ENCODE peak calls at places on chromosomes 12 and 14, in six cellular contexts. One of them, this sample, is unnamed.

GRCh38 chr14:33737446-33737845 is 213.4 kb downstream of the EGLN3 start:
- DNase-seq in transverse colon: no peak
- DNase-seq in A549: no peak
- DNase-seq in body of pancreas: no peak
- DNase-seq in HCT116: no peak
- DNase-seq in lower leg skin: no peak
- DNase-seq in this sample: no peak

GRCh38 chr12:120214626-120215356 is 13.9 kb upstream of the RPLP0 start:
- DNase-seq in transverse colon: no peak
- DNase-seq in A549: no peak
- DNase-seq in body of pancreas: no peak
- DNase-seq in HCT116: no peak
- DNase-seq in lower leg skin: no peak
- DNase-seq in this sample: no peak

GRCh38 chr12:75239987-75240386 is 30.3 kb upstream of the KCNC2 start:
- DNase-seq in transverse colon: no peak
- DNase-seq in A549: no peak
- DNase-seq in body of pancreas: no peak
- DNase-seq in HCT116: no peak
- DNase-seq in lower leg skin: no peak
- DNase-seq in this sample: no peak

GRCh38 chr14:61154606-61155005 is 126.5 kb downstream of the TMEM30B start:
- DNase-seq in transverse colon: no peak
- DNase-seq in A549: no peak
- DNase-seq in body of pancreas: no peak
- DNase-seq in HCT116: no peak
- DNase-seq in lower leg skin: no peak
- DNase-seq in this sample: no peak

GRCh38 chr14:104395276-104395675 is 184.3 kb upstream of the C14orf180 start:
- DNase-seq in transverse colon: no peak
- DNase-seq in A549: no peak
- DNase-seq in body of pancreas: no peak
- DNase-seq in HCT116: no peak
- DNase-seq in lower leg skin: no peak
- DNase-seq in this sample: no peak

GRCh38 chr14:105854600-105855245 is 328.3 kb downstream of the TMEM121 start:
- DNase-seq in transverse colon: peak
- DNase-seq in A549: no peak
- DNase-seq in body of pancreas: no peak
- DNase-seq in HCT116: no peak
- DNase-seq in lower leg skin: no peak
- DNase-seq in this sample: no peak

GRCh38 chr14:76462330-76462729 is 86.4 kb downstream of the ESRRB start:
- DNase-seq in transverse colon: no peak
- DNase-seq in A549: no peak
- DNase-seq in body of pancreas: no peak
- DNase-seq in HCT116: no peak
- DNase-seq in lower leg skin: no peak
- DNase-seq in this sample: no peak

GRCh38 chr12:53725824-53726223 is 1.4 kb downstream of the CALCOCO1 start:
- DNase-seq in transverse colon: peak
- DNase-seq in A549: no peak
- DNase-seq in body of pancreas: no peak
- DNase-seq in HCT116: no peak
- DNase-seq in lower leg skin: no peak
- DNase-seq in this sample: no peak

GRCh38 chr12:63040526-63041220 is 105.7 kb upstream of the PPM1H start:
- DNase-seq in transverse colon: no peak
- DNase-seq in A549: no peak
- DNase-seq in body of pancreas: no peak
- DNase-seq in HCT116: no peak
- DNase-seq in lower leg skin: no peak
- DNase-seq in this sample: no peak

GRCh38 chr14:71004481-71004880 is 97.2 kb downstream of the PCNX1 start:
- DNase-seq in transverse colon: no peak
- DNase-seq in A549: no peak
- DNase-seq in body of pancreas: no peak
- DNase-seq in HCT116: no peak
- DNase-seq in lower leg skin: no peak
- DNase-seq in this sample: no peak

GRCh38 chr12:87378526-87378925 is 650.7 kb downstream of the C12orf50 start:
- DNase-seq in transverse colon: no peak
- DNase-seq in A549: no peak
- DNase-seq in body of pancreas: no peak
- DNase-seq in HCT116: no peak
- DNase-seq in lower leg skin: no peak
- DNase-seq in this sample: no peak

GRCh38 chr12:93572712-93573551 is 457 bp downstream of the SOCS2 start:
- DNase-seq in transverse colon: peak
- DNase-seq in A549: no peak
- DNase-seq in body of pancreas: peak
- DNase-seq in HCT116: no peak
- DNase-seq in lower leg skin: no peak
- DNase-seq in this sample: peak

GRCh38 chr14:24212924-24213865 is at the start of gene CHMP4A:
- DNase-seq in transverse colon: peak
- DNase-seq in A549: peak
- DNase-seq in body of pancreas: peak
- DNase-seq in HCT116: peak
- DNase-seq in lower leg skin: peak
- DNase-seq in this sample: peak

GRCh38 chr14:24213866-24214652 is 771 bp upstream of the CHMP4A start:
- DNase-seq in transverse colon: no peak
- DNase-seq in A549: no peak
- DNase-seq in body of pancreas: no peak
- DNase-seq in HCT116: no peak
- DNase-seq in lower leg skin: no peak
- DNase-seq in this sample: peak

GRCh38 chr14:24216345-24216699 is 456 bp upstream of the MDP1 start:
- DNase-seq in transverse colon: no peak
- DNase-seq in A549: no peak
- DNase-seq in body of pancreas: no peak
- DNase-seq in HCT116: no peak
- DNase-seq in lower leg skin: no peak
- DNase-seq in this sample: no peak

GRCh38 chr14:24219080-24219479 is 3.2 kb upstream of the MDP1 start:
- DNase-seq in transverse colon: no peak
- DNase-seq in A549: no peak
- DNase-seq in body of pancreas: no peak
- DNase-seq in HCT116: no peak
- DNase-seq in lower leg skin: no peak
- DNase-seq in this sample: no peak

GRCh38 chr14:24215495-24216344 is at the start of gene MDP1:
- DNase-seq in transverse colon: peak
- DNase-seq in A549: peak
- DNase-seq in body of pancreas: peak
- DNase-seq in HCT116: peak
- DNase-seq in lower leg skin: peak
- DNase-seq in this sample: peak
- TF ChIP-seq POLR2A in transverse colon: peak
- TF ChIP-seq POLR2A in A549: peak
- TF ChIP-seq POLR2A in body of pancreas: peak
- TF ChIP-seq POLR2A in HCT116: peak
- TF ChIP-seq POLR2A in lower leg skin: no peak
- TF ChIP-seq POLR2A in this sample: peak

DNA sequence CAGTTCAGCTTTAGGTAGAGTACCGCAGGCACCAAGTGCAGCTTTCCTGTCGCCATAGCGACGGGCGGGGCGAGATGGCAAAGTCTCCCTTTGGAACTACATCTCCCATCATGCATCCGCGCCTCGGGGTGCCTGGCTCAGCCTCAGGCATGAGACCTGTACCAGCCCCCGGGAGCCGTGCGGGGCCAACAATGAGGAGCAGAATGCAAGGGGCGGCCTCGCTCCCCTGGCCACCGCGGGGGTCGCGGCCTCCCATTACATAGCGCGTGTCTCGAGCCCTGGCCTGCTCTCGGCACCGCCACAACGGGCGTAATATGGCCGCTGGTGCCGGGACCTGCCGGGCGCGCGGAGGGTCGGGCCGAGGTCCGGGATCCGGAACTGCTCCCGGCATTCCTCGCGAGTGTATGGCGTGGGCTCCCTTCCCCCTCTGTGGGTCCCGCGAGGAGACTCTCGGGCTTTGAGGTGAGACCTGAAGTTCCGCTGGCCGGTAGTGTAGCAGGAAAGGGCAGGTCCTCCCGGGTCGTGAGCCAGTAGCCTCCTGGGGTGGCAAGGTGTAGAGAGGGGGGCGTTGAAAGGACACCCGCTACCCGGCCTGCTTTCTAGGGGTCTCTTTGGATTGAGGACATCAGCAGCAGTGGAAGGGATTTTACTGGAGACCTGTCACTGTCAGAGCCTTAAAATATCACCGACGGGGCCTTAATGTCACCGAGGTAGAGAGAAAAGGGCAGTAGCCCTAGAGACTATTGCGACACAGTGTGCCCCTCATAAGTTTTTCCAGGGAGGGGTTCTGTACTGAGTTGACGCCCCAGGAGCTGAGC is at the start of gene THTPA:
- DNase-seq in transverse colon: peak
- DNase-seq in A549: peak
- DNase-seq in body of pancreas: peak
- DNase-seq in HCT116: peak
- DNase-seq in lower leg skin: peak
- DNase-seq in this sample: peak
- TF ChIP-seq POLR2A in transverse colon: peak
- TF ChIP-seq POLR2A in A549: peak
- TF ChIP-seq POLR2A in body of pancreas: peak
- TF ChIP-seq POLR2A in HCT116: peak
- TF ChIP-seq POLR2A in lower leg skin: no peak
- TF ChIP-seq POLR2A in this sample: peak

GRCh38 chr12:1716215-1716862 is 25.5 kb downstream of the ADIPOR2 start:
- DNase-seq in transverse colon: no peak
- DNase-seq in A549: no peak
- DNase-seq in body of pancreas: no peak
- DNase-seq in HCT116: no peak
- DNase-seq in lower leg skin: no peak
- DNase-seq in this sample: no peak
- TF ChIP-seq POLR2A in transverse colon: no peak
- TF ChIP-seq POLR2A in A549: no peak
- TF ChIP-seq POLR2A in body of pancreas: no peak
- TF ChIP-seq POLR2A in HCT116: no peak
- TF ChIP-seq POLR2A in lower leg skin: no peak
- TF ChIP-seq POLR2A in this sample: no peak

GRCh38 chr12:46366771-46367170 is 5.8 kb downstream of the SLC38A2 start:
- DNase-seq in transverse colon: no peak
- DNase-seq in A549: no peak
- DNase-seq in body of pancreas: no peak
- DNase-seq in HCT116: no peak
- DNase-seq in lower leg skin: no peak
- DNase-seq in this sample: no peak

GRCh38 chr12:46365951-46366379 is 6.6 kb downstream of the SLC38A2 start:
- DNase-seq in transverse colon: no peak
- DNase-seq in A549: no peak
- DNase-seq in body of pancreas: no peak
- DNase-seq in HCT116: no peak
- DNase-seq in lower leg skin: no peak
- DNase-seq in this sample: no peak

GRCh38 chr12:46368138-46368537 is 4.4 kb downstream of the SLC38A2 start:
- DNase-seq in transverse colon: no peak
- DNase-seq in A549: no peak
- DNase-seq in body of pancreas: no peak
- DNase-seq in HCT116: no peak
- DNase-seq in lower leg skin: no peak
- DNase-seq in this sample: no peak

GRCh38 chr12:46368684-46369083 is 3.9 kb downstream of the SLC38A2 start:
- DNase-seq in transverse colon: no peak
- DNase-seq in A549: no peak
- DNase-seq in body of pancreas: no peak
- DNase-seq in HCT116: no peak
- DNase-seq in lower leg skin: no peak
- DNase-seq in this sample: no peak

GRCh38 chr12:46367351-46368029 is 5.1 kb downstream of the SLC38A2 start:
- DNase-seq in transverse colon: no peak
- DNase-seq in A549: no peak
- DNase-seq in body of pancreas: no peak
- DNase-seq in HCT116: no peak
- DNase-seq in lower leg skin: no peak
- DNase-seq in this sample: no peak
- TF ChIP-seq POLR2A in transverse colon: no peak
- TF ChIP-seq POLR2A in A549: no peak
- TF ChIP-seq POLR2A in body of pancreas: no peak
- TF ChIP-seq POLR2A in HCT116: no peak
- TF ChIP-seq POLR2A in lower leg skin: no peak
- TF ChIP-seq POLR2A in this sample: no peak

GRCh38 chr12:19431407-19432308 is 7.6 kb upstream of the AEBP2 start:
- DNase-seq in transverse colon: no peak
- DNase-seq in A549: peak
- DNase-seq in body of pancreas: no peak
- DNase-seq in HCT116: no peak
- DNase-seq in lower leg skin: peak
- DNase-seq in this sample: no peak
- TF ChIP-seq POLR2A in transverse colon: no peak
- TF ChIP-seq POLR2A in A549: no peak
- TF ChIP-seq POLR2A in body of pancreas: no peak
- TF ChIP-seq POLR2A in HCT116: no peak
- TF ChIP-seq POLR2A in lower leg skin: no peak
- TF ChIP-seq POLR2A in this sample: no peak

GRCh38 chr12:43912851-43913250 is 77.0 kb downstream of the TMEM117 start:
- DNase-seq in transverse colon: no peak
- DNase-seq in A549: no peak
- DNase-seq in body of pancreas: no peak
- DNase-seq in HCT116: no peak
- DNase-seq in lower leg skin: no peak
- DNase-seq in this sample: no peak

GRCh38 chr12:43914923-43915468 is 79.1 kb downstream of the TMEM117 start:
- DNase-seq in transverse colon: no peak
- DNase-seq in A549: peak
- DNase-seq in body of pancreas: no peak
- DNase-seq in HCT116: no peak
- DNase-seq in lower leg skin: no peak
- DNase-seq in this sample: no peak

GRCh38 chr12:43917896-43918295 is 82.0 kb downstream of the TMEM117 start:
- DNase-seq in transverse colon: no peak
- DNase-seq in A549: no peak
- DNase-seq in body of pancreas: no peak
- DNase-seq in HCT116: no peak
- DNase-seq in lower leg skin: no peak
- DNase-seq in this sample: peak

GRCh38 chr12:43914391-43914790 is 78.5 kb downstream of the TMEM117 start:
- DNase-seq in transverse colon: no peak
- DNase-seq in A549: no peak
- DNase-seq in body of pancreas: no peak
- DNase-seq in HCT116: no peak
- DNase-seq in lower leg skin: no peak
- DNase-seq in this sample: no peak
- TF ChIP-seq POLR2A in transverse colon: no peak
- TF ChIP-seq POLR2A in A549: no peak
- TF ChIP-seq POLR2A in body of pancreas: no peak
- TF ChIP-seq POLR2A in HCT116: no peak
- TF ChIP-seq POLR2A in lower leg skin: no peak
- TF ChIP-seq POLR2A in this sample: no peak